ENCODE peak calls at places on chromosomes 4 and X, in four cellular contexts. One of them, this sample, is unnamed.

GRCh38 chr4:163077611-163078010 is 89.1 kb downstream of the NAF1 start:
- DNase-seq in hypothalamus: no peak
- DNase-seq in fibroblast of the aortic adventitia: no peak
- DNase-seq in progenitor cell of endocrine pancreas: no peak
- DNase-seq in this sample: no peak

GRCh38 chr4:165505991-165506779 is 127.4 kb downstream of the CPE start:
- DNase-seq in hypothalamus: no peak
- DNase-seq in fibroblast of the aortic adventitia: peak
- DNase-seq in progenitor cell of endocrine pancreas: no peak
- DNase-seq in this sample: peak

GRCh38 chrX:136168929-136169735 is 21.8 kb downstream of the FHL1 start:
- DNase-seq in hypothalamus: no peak
- DNase-seq in fibroblast of the aortic adventitia: peak
- DNase-seq in progenitor cell of endocrine pancreas: no peak
- DNase-seq in this sample: peak

GRCh38 chrX:120309873-120310730 is 1.2 kb downstream of the TMEM255A start:
- DNase-seq in hypothalamus: no peak
- DNase-seq in fibroblast of the aortic adventitia: peak
- DNase-seq in progenitor cell of endocrine pancreas: no peak
- DNase-seq in this sample: peak

GRCh38 chr4:117773067-117773946 is 261.0 kb upstream of the NDST3 start:
- DNase-seq in hypothalamus: no peak
- DNase-seq in fibroblast of the aortic adventitia: no peak
- DNase-seq in progenitor cell of endocrine pancreas: no peak
- DNase-seq in this sample: peak

GRCh38 chr4:26020896-26021295 is 106.9 kb downstream of the SMIM20 start:
- DNase-seq in hypothalamus: no peak
- DNase-seq in fibroblast of the aortic adventitia: peak
- DNase-seq in progenitor cell of endocrine pancreas: no peak
- DNase-seq in this sample: peak

GRCh38 chr4:37008199-37008598 is 236.3 kb upstream of the NWD2 start:
- DNase-seq in hypothalamus: no peak
- DNase-seq in fibroblast of the aortic adventitia: no peak
- DNase-seq in progenitor cell of endocrine pancreas: no peak
- DNase-seq in this sample: peak

GRCh38 chr4:4606321-4606720 is 64.5 kb upstream of the STX18 start:
- DNase-seq in hypothalamus: no peak
- DNase-seq in fibroblast of the aortic adventitia: no peak
- DNase-seq in progenitor cell of endocrine pancreas: no peak
- DNase-seq in this sample: no peak

GRCh38 chr4:72525938-72526337 is 43.1 kb downstream of the ADAMTS3 start:
- DNase-seq in hypothalamus: no peak
- DNase-seq in fibroblast of the aortic adventitia: peak
- DNase-seq in progenitor cell of endocrine pancreas: no peak
- DNase-seq in this sample: peak

GRCh38 chr4:120664851-120665250 is 257.7 kb downstream of the PRDM5 start:
- DNase-seq in hypothalamus: no peak
- DNase-seq in fibroblast of the aortic adventitia: no peak
- DNase-seq in progenitor cell of endocrine pancreas: no peak
- DNase-seq in this sample: no peak

GRCh38 chr4:150078996-150079581 is 844 bp downstream of the DCLK2 start:
- DNase-seq in hypothalamus: no peak
- DNase-seq in fibroblast of the aortic adventitia: peak
- DNase-seq in progenitor cell of endocrine pancreas: peak
- DNase-seq in this sample: peak

GRCh38 chrX:97563531-97564133 is 679.9 kb downstream of the RPA4 start:
- DNase-seq in hypothalamus: no peak
- DNase-seq in fibroblast of the aortic adventitia: peak
- DNase-seq in progenitor cell of endocrine pancreas: no peak
- DNase-seq in this sample: peak

GRCh38 chr4:95507561-95507960 is 41.2 kb downstream of the UNC5C start:
- DNase-seq in hypothalamus: no peak
- DNase-seq in fibroblast of the aortic adventitia: no peak
- DNase-seq in progenitor cell of endocrine pancreas: no peak
- DNase-seq in this sample: no peak

GRCh38 chr4:159398236-159398638 is 295.4 kb downstream of the RAPGEF2 start:
- DNase-seq in hypothalamus: no peak
- DNase-seq in fibroblast of the aortic adventitia: no peak
- DNase-seq in progenitor cell of endocrine pancreas: no peak
- DNase-seq in this sample: no peak

This sample was measured in astrocyte of the hippocampus.